ENCODE peak calls at places on chromosome 7, in seven cellular contexts. K, G, P, Q, A, N and B are unnamed samples.

GRCh38 chr7:91324663-91325062 is 60.4 kb downstream of the FZD1 start:
- DNase-seq in K (no peak), G (no peak), P (no peak), Q (no peak), A (no peak), N (no peak), B (no peak)

GRCh38 chr7:89797965-89798598 is 356.2 kb upstream of the STEAP1 start:
- DNase-seq in K (no peak), G (no peak), P (no peak), Q (no peak), A (no peak), N (no peak), B (no peak)

GRCh38 chr7:157006205-157006747 is 4.2 kb downstream of the MNX1 start:
- DNase-seq in K (no peak), G (no peak), P (no peak), Q (no peak), A (no peak), N (no peak), B (no peak)

GRCh38 chr7:159030490-159031134 is 114.1 kb downstream of the VIPR2 start:
- DNase-seq in K (peak), G (no peak), P (peak), Q (no peak), A (no peak), N (no peak), B (no peak)

GRCh38 chr7:133274265-133274664 is 21.4 kb downstream of the EXOC4 start:
- DNase-seq in K (no peak), G (no peak), P (no peak), Q (no peak), A (no peak), N (no peak), B (no peak)

GRCh38 chr7:76086070-76086469 is 38.2 kb downstream of the MDH2 start:
- DNase-seq in K (no peak), G (no peak), P (no peak), Q (no peak), A (no peak), N (no peak), B (no peak)

GRCh38 chr7:51026341-51026740 is 243.6 kb upstream of the GRB10 start:
- DNase-seq in K (peak), G (no peak), P (no peak), Q (no peak), A (no peak), N (no peak), B (no peak)

GRCh38 chr7:70289067-70289466 is 690.8 kb downstream of the AUTS2 start:
- DNase-seq in K (no peak), G (no peak), P (no peak), Q (no peak), A (no peak), N (no peak), B (no peak)

GRCh38 chr7:90624128-90624980 is 28.2 kb downstream of the CDK14 start:
- DNase-seq in K (no peak), G (no peak), P (no peak), Q (no peak), A (no peak), N (no peak), B (no peak)

GRCh38 chr7:30430300-30430699 is 48.3 kb downstream of the NOD1 start:
- DNase-seq in K (no peak), G (no peak), P (no peak), Q (no peak), A (no peak), N (no peak), B (no peak)

GRCh38 chr7:50745336-50745735 is 37.4 kb downstream of the GRB10 start:
- DNase-seq in K (no peak), G (no peak), P (no peak), Q (no peak), A (no peak), N (no peak), B (no peak)

GRCh38 chr7:121343302-121343701 is 14.5 kb downstream of the WNT16 start:
- DNase-seq in K (no peak), G (no peak), P (no peak), Q (no peak), A (no peak), N (no peak), B (no peak)

GRCh38 chr7:113013761-113014449 is 72.7 kb downstream of the GPR85 start:
- DNase-seq in K (no peak), G (no peak), P (no peak), Q (no peak), A (no peak), N (no peak), B (no peak)

GRCh38 chr7:36088966-36089365 is 64.1 kb upstream of the EEPD1 start:
- DNase-seq in K (no peak), G (no peak), P (no peak), Q (no peak), A (no peak), N (no peak), B (no peak)

GRCh38 chr7:29596593-29597178 is 33.1 kb downstream of the PRR15 start:
- DNase-seq in K (no peak), G (no peak), P (no peak), Q (no peak), A (no peak), N (no peak), B (no peak)

GRCh38 chr7:133056370-133057238 is 25.3 kb downstream of the CHCHD3 start:
- DNase-seq in K (no peak), G (peak), P (no peak), Q (no peak), A (no peak), N (peak), B (no peak)

GRCh38 chr7:85095357-85095756 is 91.5 kb downstream of the SEMA3D start:
- DNase-seq in K (no peak), G (no peak), P (peak), Q (no peak), A (no peak), N (no peak), B (no peak)

GRCh38 chr7:159026271-159027047 is 118.2 kb downstream of the VIPR2 start:
- DNase-seq in K (peak), G (no peak), P (no peak), Q (no peak), A (no peak), N (no peak), B (no peak)